ENCODE peak calls at places on chromosome 6, in four cellular contexts. L is GM12891, Q is GM12878, W is K562. T is an unnamed sample.
A peak's percentile ranks its signal among the peaks of the same experiment; 100 is the strongest.

GRCh38 chr6:1385129-1386042 is 4.0 kb upstream of the FOXF2 start:
- DNase-seq in L (no peak), Q (no peak), W (no peak), T (no peak)

GRCh38 chr6:21594427-21595264 is 1.1 kb downstream of the SOX4 start:
- DNase-seq in L (peak; percentile 29), Q (no peak), W (no peak), T (peak; percentile 54)

GRCh38 chr6:35084511-35085203 is 56.5 kb downstream of the TCP11 start:
- DNase-seq in L (peak; percentile 1), Q (no peak), W (no peak), T (no peak)

GRCh38 chr6:35445691-35446090 is 6.4 kb upstream of the FANCE start:
- DNase-seq in L (no peak), Q (no peak), W (no peak), T (no peak)

GRCh38 chr6:79117752-79118151 is 39.7 kb upstream of the PHIP start:
- DNase-seq in L (no peak), Q (no peak), W (no peak), T (no peak)

GRCh38 chr6:1801401-1801800 is 191.7 kb downstream of the FOXC1 start:
- DNase-seq in L (no peak), Q (no peak), W (no peak), T (no peak)

GRCh38 chr6:3585320-3585935 is 128.6 kb upstream of the SLC22A23 start:
- DNase-seq in L (no peak), Q (no peak), W (no peak), T (no peak)

GRCh38 chr6:2412731-2413130 is 167.3 kb upstream of the GMDS start:
- DNase-seq in L (no peak), Q (no peak), W (no peak), T (no peak)

GRCh38 chr6:12014873-12015149 is 2.7 kb downstream of the HIVEP1 start:
- DNase-seq in L (no peak), Q (no peak), W (no peak), T (no peak)

GRCh38 chr6:12012566-12013367 is 655 bp downstream of the HIVEP1 start:
- DNase-seq in L (peak; percentile 22), Q (peak; percentile 68), W (peak; percentile 51), T (peak; percentile 35)

GRCh38 chr6:12012231-12012565 is at the start of gene HIVEP1:
- DNase-seq in L (no peak), Q (no peak), W (no peak), T (no peak)

GRCh38 chr6:12013368-12013617 is 1.2 kb downstream of the HIVEP1 start:
- DNase-seq in L (no peak), Q (no peak), W (no peak), T (no peak)

GRCh38 chr6:12014027-12014872 is 2.1 kb downstream of the HIVEP1 start:
- DNase-seq in L (no peak), Q (no peak), W (no peak), T (no peak)
- TF ChIP-seq SPI1 in L (no peak), Q (no peak), W (no peak), T (no peak)

GRCh38 chr6:168123165-168123911 is 44.3 kb upstream of the FRMD1 start:
- DNase-seq in L (no peak), Q (no peak), W (no peak), T (no peak)

GRCh38 chr6:168125429-168126001 is 46.5 kb upstream of the FRMD1 start:
- DNase-seq in L (no peak), Q (no peak), W (no peak), T (no peak)

GRCh38 chr6:168122521-168122920 is 43.5 kb upstream of the FRMD1 start:
- DNase-seq in L (no peak), Q (no peak), W (no peak), T (no peak)

GRCh38 chr6:168124921-168125320 is 45.9 kb upstream of the FRMD1 start:
- DNase-seq in L (no peak), Q (no peak), W (no peak), T (no peak)

GRCh38 chr6:168124161-168124560 is 45.1 kb upstream of the FRMD1 start:
- DNase-seq in L (no peak), Q (no peak), W (no peak), T (no peak)
- TF ChIP-seq SPI1 in L (no peak), Q (no peak), W (no peak), T (no peak)

DNA sequence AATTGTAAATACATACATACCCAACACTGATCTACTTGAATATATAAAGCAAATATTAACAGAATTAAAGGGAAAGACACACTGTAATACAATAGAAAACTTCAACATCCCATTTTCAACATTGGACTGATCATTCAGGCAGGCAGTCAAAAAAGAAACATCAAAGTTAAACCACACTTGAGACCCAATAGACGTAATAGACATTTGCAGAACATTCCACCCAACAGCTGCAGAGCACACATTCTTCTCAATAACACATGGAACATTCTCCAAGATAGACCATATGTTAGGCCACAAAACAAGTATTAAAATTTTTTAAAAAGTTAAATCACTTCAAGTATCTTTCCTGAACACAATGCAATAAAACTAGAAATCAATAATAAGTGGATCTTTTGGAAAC is 698.2 kb downstream of the COL12A1 start:
- DNase-seq in L (no peak), Q (no peak), W (no peak), T (no peak)
- TF ChIP-seq SPI1 in L (no peak), Q (no peak), W (no peak), T (no peak)

DNA sequence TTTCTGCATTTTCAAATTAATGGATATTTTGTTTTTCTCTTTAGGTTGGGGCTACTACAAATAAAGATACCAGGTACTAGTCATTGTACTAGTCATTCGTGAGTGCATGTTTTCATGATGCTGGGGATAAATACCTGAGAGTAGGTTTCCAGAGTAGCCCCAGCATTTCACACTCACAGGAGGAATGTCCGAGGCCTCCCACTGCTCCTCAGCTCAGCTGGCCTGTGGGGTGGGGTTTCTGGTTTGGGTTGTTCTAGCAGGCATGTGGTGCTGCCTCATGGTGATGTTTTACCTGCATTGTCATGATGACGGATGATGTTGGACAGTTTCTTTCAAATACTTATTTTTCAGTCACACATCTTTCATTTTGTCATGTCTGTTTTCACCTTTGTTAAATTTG is 144.5 kb downstream of the SMOC2 start:
- DNase-seq in L (no peak), Q (no peak), W (no peak), T (no peak)
- TF ChIP-seq SPI1 in L (no peak), Q (no peak), W (no peak), T (no peak)

GRCh38 chr6:161374971-161375873 is 101.4 kb upstream of the AGPAT4 start:
- DNase-seq in L (no peak), Q (no peak), W (peak; percentile 77), T (no peak)
- TF ChIP-seq SPI1 in L (peak; percentile 55), Q (no peak), W (no peak), T (no peak)

GRCh38 chr6:130314271-130314670 is 51.5 kb upstream of the TMEM200A start:
- DNase-seq in L (no peak), Q (no peak), W (no peak), T (no peak)

GRCh38 chr6:130313206-130313605 is 52.6 kb upstream of the TMEM200A start:
- DNase-seq in L (no peak), Q (no peak), W (no peak), T (no peak)

GRCh38 chr6:130306377-130306776 is 59.4 kb upstream of the TMEM200A start:
- DNase-seq in L (no peak), Q (no peak), W (no peak), T (peak; percentile 35)

GRCh38 chr6:130307752-130308361 is 58.0 kb upstream of the TMEM200A start:
- DNase-seq in L (no peak), Q (no peak), W (no peak), T (no peak)

GRCh38 chr6:130309028-130309427 is 56.8 kb upstream of the TMEM200A start:
- DNase-seq in L (no peak), Q (no peak), W (no peak), T (no peak)
- TF ChIP-seq SPI1 in L (no peak), Q (no peak), W (no peak), T (no peak)

GRCh38 chr6:125957845-125958244 is 1.3 kb downstream of the HINT3 start:
- DNase-seq in L (no peak), Q (no peak), W (peak; percentile 43), T (peak; percentile 65)
- TF ChIP-seq SPI1 in L (no peak), Q (no peak), W (peak; percentile 0), T (no peak)

GRCh38 chr6:104252276-104252675 is 607.4 kb downstream of the HACE1 start:
- DNase-seq in L (no peak), Q (no peak), W (no peak), T (no peak)
- TF ChIP-seq SPI1 in L (no peak), Q (no peak), W (no peak), T (no peak)

GRCh38 chr6:99031957-99032356 is 84.2 kb upstream of the FBXL4 start:
- DNase-seq in L (no peak), Q (no peak), W (no peak), T (no peak)

GRCh38 chr6:99032396-99032795 is 84.7 kb upstream of the FBXL4 start:
- DNase-seq in L (no peak), Q (no peak), W (no peak), T (no peak)

GRCh38 chr6:99030915-99031314 is 83.2 kb upstream of the FBXL4 start:
- DNase-seq in L (no peak), Q (no peak), W (no peak), T (no peak)

GRCh38 chr6:99036672-99037071 is 88.9 kb upstream of the FBXL4 start:
- DNase-seq in L (no peak), Q (no peak), W (no peak), T (no peak)
- TF ChIP-seq SPI1 in L (no peak), Q (no peak), W (no peak), T (no peak)

T was measured in HL-60.